ENCODE peak calls at places on chromosomes 7 and 10, in seven cellular contexts. C is ovary, Q is aorta, X is neural progenitor cell, K is SJCRH30, E is transverse colon, Y is left ventricle myocardium inferior. U is an unnamed sample. For H3K4me1, the result is how much of the 10 kb centered on the place peaks cover.

GRCh38 chr7:56175086-56175760 is 59.0 kb upstream of the NUPR2 start:
- DNase-seq in C (peak), Q (peak), X (no peak), K (no peak), E (peak), Y (peak), U (no peak)

GRCh38 chr10:20115929-20116328 is 299.7 kb downstream of the PLXDC2 start:
- DNase-seq in C (no peak), Q (no peak), X (peak), K (no peak), E (no peak), Y (no peak), U (no peak)

GRCh38 chr7:99379043-99379577 is 4.6 kb downstream of the ARPC1B start:
- DNase-seq in C (peak), Q (no peak), X (no peak), K (no peak), E (peak), Y (peak), U (peak)

GRCh38 chr7:116628971-116629586 is 42.9 kb upstream of the MET start:
- DNase-seq in C (no peak), Q (no peak), X (no peak), K (no peak), E (peak), Y (no peak), U (no peak)

GRCh38 chr7:118109607-118110006 is 74.4 kb upstream of the LSM8 start:
- DNase-seq in C (no peak), Q (no peak), X (no peak), K (no peak), E (no peak), Y (no peak), U (no peak)

GRCh38 chr7:50595538-50596102 is 30.4 kb upstream of the DDC start:
- DNase-seq in C (peak), Q (no peak), X (peak), K (no peak), E (no peak), Y (no peak), U (no peak)

GRCh38 chr10:21134645-21135395 is 237.7 kb upstream of the NEBL start:
- DNase-seq in C (no peak), Q (no peak), X (no peak), K (no peak), E (no peak), Y (no peak), U (no peak)

GRCh38 chr10:47286591-47287325 is 13.2 kb upstream of the GDF10 start:
- DNase-seq in C (no peak), Q (no peak), X (no peak), K (no peak), E (no peak), Y (no peak), U (no peak)

GRCh38 chr10:23404461-23404980 is 34.4 kb upstream of the OTUD1 start:
- DNase-seq in C (no peak), Q (no peak), X (no peak), K (no peak), E (no peak), Y (no peak), U (no peak)

GRCh38 chr10:104304346-104304745 is 33.9 kb downstream of the ITPRIP start:
- DNase-seq in C (no peak), Q (no peak), X (no peak), K (no peak), E (no peak), Y (no peak), U (no peak)

GRCh38 chr7:158017226-158018060 is 570.2 kb downstream of the PTPRN2 start:
- DNase-seq in C (no peak), Q (peak), X (no peak), K (no peak), E (no peak), Y (no peak), U (no peak)

GRCh38 chr7:158020706-158021095 is 566.9 kb downstream of the PTPRN2 start:
- DNase-seq in C (no peak), Q (peak), X (no peak), K (no peak), E (no peak), Y (no peak), U (no peak)

GRCh38 chr7:158019726-158020705 is 567.6 kb downstream of the PTPRN2 start:
- DNase-seq in C (no peak), Q (peak), X (no peak), K (no peak), E (no peak), Y (no peak), U (no peak)

GRCh38 chr7:158018061-158018796 is 569.4 kb downstream of the PTPRN2 start:
- DNase-seq in C (no peak), Q (peak), X (no peak), K (no peak), E (no peak), Y (no peak), U (no peak)

GRCh38 chr7:158018971-158019645 is 568.5 kb downstream of the PTPRN2 start:
- DNase-seq in C (no peak), Q (peak), X (no peak), K (no peak), E (no peak), Y (no peak), U (no peak)
- H3K4me3 ChIP-seq in C (no peak), Q (no peak), X (no peak), K (no peak), E (no peak), Y (no peak), U (no peak)

DNA sequence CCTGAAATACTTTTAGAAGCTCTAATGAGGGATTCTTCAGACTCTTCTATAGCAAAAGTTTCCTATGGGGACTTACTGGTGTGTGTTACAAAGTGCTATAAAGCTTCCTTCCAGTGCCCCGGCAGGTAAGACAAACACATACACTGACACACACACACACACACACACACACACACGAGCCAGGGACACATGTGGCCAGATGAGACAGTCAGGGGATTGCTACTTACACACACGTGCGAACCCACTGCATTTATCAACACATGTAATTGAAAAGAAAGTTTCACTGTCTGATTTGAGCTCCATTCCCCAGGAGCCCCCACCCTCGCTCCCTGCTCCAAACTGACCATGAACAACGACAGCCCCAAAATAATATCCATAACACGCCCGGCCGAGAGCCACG is 119.8 kb downstream of the PRPF18 start:
- DNase-seq in C (no peak), Q (no peak), X (no peak), K (no peak), E (peak), Y (no peak), U (no peak)
- H3K4me1 ChIP-seq in C (under half), Q (under half), X (half or more), K (under half), E (under half), Y (half or more), U (under half)

DNA sequence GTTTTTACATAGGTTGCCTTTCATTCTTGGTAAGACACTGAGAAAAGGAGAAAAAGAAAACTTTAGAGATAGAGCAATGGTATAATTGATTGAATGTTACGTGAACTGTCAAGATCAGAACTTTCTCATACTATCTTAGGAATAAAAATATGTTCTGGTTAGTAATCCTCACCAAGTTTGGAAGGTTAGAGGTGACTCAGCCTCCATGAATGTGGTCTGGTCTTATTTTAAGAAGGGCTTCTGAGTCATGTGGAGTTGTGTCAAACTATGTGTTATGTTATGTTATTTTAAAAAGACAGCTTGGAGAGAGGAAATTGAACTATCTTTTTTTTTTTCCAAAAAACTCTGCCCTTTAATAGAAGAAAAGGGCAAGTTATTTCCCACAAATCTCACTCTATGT is 458.6 kb upstream of the KLF6 start:
- DNase-seq in C (no peak), Q (no peak), X (no peak), K (peak), E (no peak), Y (no peak), U (no peak)
- H3K4me3 ChIP-seq in C (peak), Q (peak), X (no peak), K (no peak), E (no peak), Y (peak), U (no peak)

GRCh38 chr10:124728830-124729661 is 15.1 kb downstream of the FAM53B start:
- DNase-seq in C (no peak), Q (peak), X (no peak), K (no peak), E (peak), Y (no peak), U (no peak)
- H3K4me1 ChIP-seq in C (half or more), Q (under half), X (under half), K (under half), E (half or more), Y (half or more), U (half or more)

GRCh38 chr10:69571618-69572158 is 1.5 kb downstream of the NEUROG3 start:
- DNase-seq in C (no peak), Q (no peak), X (peak), K (no peak), E (no peak), Y (no peak), U (no peak)
- H3K4me3 ChIP-seq in C (no peak), Q (no peak), X (peak), K (no peak), E (no peak), Y (peak), U (peak)

GRCh38 chr10:79436066-79436849 is 9.2 kb downstream of the ZCCHC24 start:
- DNase-seq in C (peak), Q (no peak), X (no peak), K (no peak), E (no peak), Y (no peak), U (no peak)

GRCh38 chr10:79436850-79437103 is 8.6 kb downstream of the ZCCHC24 start:
- DNase-seq in C (peak), Q (no peak), X (no peak), K (no peak), E (no peak), Y (no peak), U (no peak)

GRCh38 chr10:79437111-79437814 is 8.2 kb downstream of the ZCCHC24 start:
- DNase-seq in C (peak), Q (no peak), X (no peak), K (no peak), E (no peak), Y (no peak), U (no peak)

GRCh38 chr10:79438699-79439085 is 6.7 kb downstream of the ZCCHC24 start:
- DNase-seq in C (peak), Q (no peak), X (no peak), K (no peak), E (no peak), Y (no peak), U (no peak)

GRCh38 chr10:79438021-79438698 is 7.3 kb downstream of the ZCCHC24 start:
- DNase-seq in C (peak), Q (no peak), X (no peak), K (no peak), E (no peak), Y (no peak), U (no peak)
- H3K4me1 ChIP-seq in C (half or more), Q (under half), X (under half), K (half or more), E (under half), Y (half or more), U (under half)

GRCh38 chr7:42493436-42494198 is 256.6 kb upstream of the GLI3 start:
- DNase-seq in C (peak), Q (peak), X (peak), K (peak), E (peak), Y (peak), U (no peak)
- H3K4me3 ChIP-seq in C (peak), Q (peak), X (peak), K (peak), E (peak), Y (peak), U (no peak)

DNA sequence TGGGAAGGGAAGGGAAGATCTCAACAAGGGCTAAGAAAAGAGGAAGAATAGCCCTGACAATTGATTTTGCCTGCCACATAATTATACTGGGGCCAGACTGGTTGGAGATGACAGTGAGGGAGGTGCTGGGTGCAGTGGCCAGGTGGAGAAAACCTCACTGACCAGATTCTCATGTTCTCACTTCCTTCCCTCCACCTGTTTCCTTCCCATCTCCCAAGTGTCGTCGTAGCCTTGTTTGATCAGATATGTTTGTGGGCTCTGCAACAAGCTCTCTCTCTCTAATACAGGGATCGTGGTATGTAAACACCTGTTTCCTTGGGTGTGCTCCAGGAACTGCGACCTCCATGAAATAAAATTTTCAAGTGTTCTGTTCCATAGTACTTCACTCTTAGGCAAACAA is 60.2 kb downstream of the VCL start:
- DNase-seq in C (no peak), Q (no peak), X (no peak), K (peak), E (no peak), Y (no peak), U (no peak)
- H3K4me1 ChIP-seq in C (under half), Q (under half), X (under half), K (under half), E (under half), Y (half or more), U (under half)

GRCh38 chr7:30282735-30283134 is 1.7 kb upstream of the ZNRF2 start:
- DNase-seq in C (no peak), Q (no peak), X (no peak), K (no peak), E (no peak), Y (no peak), U (no peak)

GRCh38 chr7:30285067-30285530 is 702 bp downstream of the ZNRF2 start:
- DNase-seq in C (no peak), Q (peak), X (peak), K (no peak), E (peak), Y (peak), U (peak)

GRCh38 chr7:30285531-30286284 is 1.3 kb downstream of the ZNRF2 start:
- DNase-seq in C (peak), Q (peak), X (peak), K (peak), E (peak), Y (peak), U (peak)

GRCh38 chr7:30284298-30285066 is at the start of gene ZNRF2:
- DNase-seq in C (peak), Q (peak), X (peak), K (peak), E (peak), Y (peak), U (peak)

DNA sequence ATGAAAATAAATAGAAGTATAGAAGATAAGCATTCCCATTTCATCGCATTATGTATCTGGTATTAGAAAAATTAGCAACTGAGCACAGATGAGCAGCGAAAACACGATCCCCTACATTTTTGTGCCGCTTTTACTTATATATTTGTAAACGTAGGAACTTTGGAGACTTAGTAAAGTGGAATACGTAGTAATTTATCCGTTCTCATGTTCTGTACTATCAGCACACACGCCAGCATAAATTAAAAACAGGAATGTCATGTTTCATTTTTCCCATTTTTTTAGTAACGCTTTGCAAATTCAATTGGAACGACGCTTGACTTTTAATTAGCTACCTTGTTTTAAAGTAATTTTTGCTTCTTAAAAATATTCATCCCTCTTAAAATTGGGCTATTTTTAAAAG is 2.4 kb downstream of the ZNRF2 start:
- DNase-seq in C (no peak), Q (no peak), X (no peak), K (no peak), E (no peak), Y (no peak), U (no peak)
- H3K4me3 ChIP-seq in C (peak), Q (no peak), X (peak), K (peak), E (peak), Y (peak), U (peak)

DNA sequence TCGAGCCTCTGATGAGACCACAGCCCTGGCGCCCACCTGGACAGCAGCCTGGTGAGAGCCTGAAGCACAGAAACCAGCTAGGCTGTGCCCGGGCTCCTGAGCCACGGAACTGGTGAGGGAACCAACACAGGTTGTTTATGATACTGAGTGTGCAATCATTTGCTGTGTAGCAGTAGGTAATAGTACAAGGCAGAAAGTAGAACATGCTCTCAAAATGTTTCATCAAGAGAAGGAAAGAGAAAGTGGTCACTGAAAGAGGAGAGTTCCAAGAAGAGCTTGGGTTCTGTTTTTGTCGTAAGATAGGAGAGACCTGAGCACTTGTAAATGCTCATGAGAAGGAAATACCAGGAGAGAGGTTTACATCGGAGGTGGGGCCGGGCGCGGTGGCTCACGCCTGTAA is 208.2 kb downstream of the FAM107B start:
- DNase-seq in C (no peak), Q (no peak), X (no peak), K (no peak), E (no peak), Y (no peak), U (no peak)
- H3K4me1 ChIP-seq in C (under half), Q (under half), X (under half), K (under half), E (under half), Y (under half), U (half or more)

U was measured in effector memory CD4-positive, alpha-beta T cell.